ENCODE peak calls at places on chromosomes 7 and 10, in four cellular contexts. E is HepG2, H is GM12878, K is K562. G is an unnamed sample.

GRCh38 chr7:2729043-2729892 is 41.3 kb downstream of the AMZ1 start:
- DNase-seq in E (no peak), H (no peak), K (no peak), G (no peak)

GRCh38 chr7:151840088-151840910 is 36.6 kb downstream of the PRKAG2 start:
- DNase-seq in E (no peak), H (no peak), K (no peak), G (no peak)

GRCh38 chr7:55018361-55019328 is at the start of gene EGFR:
- DNase-seq in E (no peak), H (no peak), K (no peak), G (peak; percentile 78)

GRCh38 chr7:103011650-103012049 is 62.9 kb downstream of the FBXL13 start:
- DNase-seq in E (no peak), H (no peak), K (no peak), G (no peak)

GRCh38 chr10:109915566-109915965 is 7.7 kb downstream of the XPNPEP1 start:
- DNase-seq in E (no peak), H (no peak), K (no peak), G (no peak)

GRCh38 chr10:112701528-112702295 is 248.3 kb upstream of the TCF7L2 start:
- DNase-seq in E (peak; percentile 16), H (no peak), K (no peak), G (no peak)

GRCh38 chr7:1741751-1742554 is 71.9 kb downstream of the ELFN1 start:
- DNase-seq in E (no peak), H (no peak), K (peak; percentile 77), G (no peak)

GRCh38 chr10:91598211-91598981 is 34.5 kb downstream of the PPP1R3C start:
- DNase-seq in E (no peak), H (no peak), K (no peak), G (peak; percentile 84)

GRCh38 chr10:91691255-91691654 is 58.4 kb upstream of the PPP1R3C start:
- DNase-seq in E (no peak), H (no peak), K (no peak), G (no peak)

DNA sequence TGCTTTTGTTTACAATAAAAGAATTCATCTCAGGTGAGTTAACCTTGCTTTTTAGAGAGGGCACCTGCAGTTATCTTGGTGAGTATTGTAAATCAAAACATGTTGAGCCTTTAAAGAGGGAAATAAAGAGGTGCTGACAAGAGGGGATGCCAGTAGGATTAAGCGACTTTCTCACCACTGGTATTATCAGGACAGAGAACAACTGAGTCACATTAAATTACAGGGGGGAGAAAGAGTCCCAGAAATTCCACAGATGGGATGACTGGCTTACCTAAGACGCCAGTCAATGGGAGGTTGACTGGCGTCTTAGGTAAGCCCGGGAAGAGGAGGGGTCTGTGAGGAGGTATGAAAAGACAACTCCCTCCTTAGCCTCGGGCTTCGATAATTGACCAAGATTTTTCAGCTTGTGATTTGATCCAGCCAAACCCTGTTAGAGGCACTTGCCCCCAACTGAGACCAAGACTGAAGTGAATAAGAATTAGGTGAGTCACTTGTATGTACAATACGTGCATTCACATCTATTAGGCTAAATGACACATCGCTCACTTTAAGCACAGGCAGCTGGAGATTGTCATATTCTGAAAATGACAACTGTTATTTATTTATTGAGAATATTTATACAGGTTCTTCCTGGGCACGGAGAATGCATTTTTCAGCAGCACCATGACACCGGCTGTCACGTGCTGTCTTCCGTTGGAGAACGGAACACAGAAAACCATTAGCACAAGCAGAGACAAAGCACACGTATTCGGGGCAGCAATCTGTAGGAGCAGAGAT is 117.6 kb downstream of the SEM1 start:
- DNase-seq in E (no peak), H (no peak), K (no peak), G (no peak)
- TF ChIP-seq EP300 in E (no peak), H (no peak), K (no peak), G (no peak)

DNA sequence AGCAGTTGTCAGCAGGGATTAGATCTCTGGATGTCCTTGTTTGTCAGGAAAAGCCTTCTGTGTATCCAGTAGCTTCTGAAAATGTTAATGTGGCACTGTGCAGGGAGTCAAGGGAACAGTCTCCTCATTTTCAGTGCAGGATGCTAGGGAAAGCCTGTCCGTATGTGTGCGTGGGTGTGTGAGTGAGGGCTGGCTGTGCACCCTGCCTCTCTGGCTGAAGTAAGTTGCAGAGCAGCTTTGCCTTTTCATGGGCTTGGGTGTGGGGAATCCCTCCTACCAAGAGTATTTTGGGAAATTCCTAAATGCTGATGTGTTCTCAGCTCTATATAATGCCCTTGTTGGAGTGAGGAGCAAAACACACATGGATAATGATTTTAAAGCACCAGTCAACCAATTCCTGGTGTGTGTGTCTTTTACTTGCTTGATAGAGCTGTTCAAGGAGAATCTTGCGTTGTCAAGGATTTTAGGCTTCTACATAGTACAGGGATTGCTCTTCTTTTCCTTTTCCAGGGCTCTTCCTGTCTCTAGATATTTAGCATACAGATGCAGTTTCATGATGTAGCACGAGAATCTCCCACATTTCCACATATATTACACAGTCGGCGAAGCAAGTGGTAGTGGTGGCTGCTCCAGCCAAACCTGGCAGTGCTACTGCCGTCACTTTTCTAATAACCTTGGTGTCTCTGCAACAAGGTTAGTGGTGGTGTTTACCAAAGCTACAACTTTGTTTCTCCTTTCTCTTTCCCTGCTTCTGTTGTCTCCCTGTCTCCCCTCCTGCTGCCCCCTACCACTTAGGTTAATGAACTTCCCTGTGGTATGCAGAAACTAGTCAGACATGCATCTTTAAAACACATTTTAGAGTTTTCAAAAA is 92.8 kb downstream of the MCU start:
- DNase-seq in E (no peak), H (no peak), K (peak; percentile 23), G (peak; percentile 26)
- TF ChIP-seq CEBPB in E (no peak), H (no peak), K (no peak), G (no peak)

DNA sequence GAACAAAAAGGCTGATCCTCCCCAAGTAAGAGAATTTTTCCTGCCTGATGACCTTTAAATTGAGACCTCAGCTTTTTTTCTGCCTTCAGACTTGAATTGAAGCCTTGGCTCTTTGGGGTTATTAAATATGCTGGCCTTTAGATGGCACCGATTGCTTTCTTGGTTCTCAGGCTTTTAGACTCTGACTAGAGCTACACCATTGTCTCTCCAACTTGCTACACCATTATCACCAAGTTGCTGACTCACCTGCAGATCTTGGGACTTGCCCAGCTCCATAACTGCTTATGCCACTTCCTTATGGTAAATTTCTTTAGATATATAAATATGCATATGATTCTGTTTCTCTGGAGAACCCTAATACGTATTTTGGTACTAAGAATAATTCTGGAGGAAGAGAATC is 3.1 kb upstream of the ABCA13 start:
- DNase-seq in E (no peak), H (no peak), K (no peak), G (no peak)
- TF ChIP-seq JUNB in E (no peak), H (no peak), K (no peak), G (no peak)

GRCh38 chr7:142891490-142892082 is 6.0 kb upstream of the TRPV6 start:
- DNase-seq in E (no peak), H (no peak), K (no peak), G (no peak)
- TF ChIP-seq EP300 in E (no peak), H (no peak), K (no peak), G (no peak)

GRCh38 chr7:43283706-43284105 is 171.3 kb downstream of the HECW1 start:
- DNase-seq in E (no peak), H (no peak), K (no peak), G (no peak)

GRCh38 chr7:43274752-43275151 is 162.3 kb downstream of the HECW1 start:
- DNase-seq in E (no peak), H (no peak), K (no peak), G (no peak)

GRCh38 chr7:43273939-43274719 is 161.7 kb downstream of the HECW1 start:
- DNase-seq in E (no peak), H (no peak), K (no peak), G (no peak)

GRCh38 chr7:43281268-43281667 is 168.8 kb downstream of the HECW1 start:
- DNase-seq in E (no peak), H (no peak), K (no peak), G (no peak)

DNA sequence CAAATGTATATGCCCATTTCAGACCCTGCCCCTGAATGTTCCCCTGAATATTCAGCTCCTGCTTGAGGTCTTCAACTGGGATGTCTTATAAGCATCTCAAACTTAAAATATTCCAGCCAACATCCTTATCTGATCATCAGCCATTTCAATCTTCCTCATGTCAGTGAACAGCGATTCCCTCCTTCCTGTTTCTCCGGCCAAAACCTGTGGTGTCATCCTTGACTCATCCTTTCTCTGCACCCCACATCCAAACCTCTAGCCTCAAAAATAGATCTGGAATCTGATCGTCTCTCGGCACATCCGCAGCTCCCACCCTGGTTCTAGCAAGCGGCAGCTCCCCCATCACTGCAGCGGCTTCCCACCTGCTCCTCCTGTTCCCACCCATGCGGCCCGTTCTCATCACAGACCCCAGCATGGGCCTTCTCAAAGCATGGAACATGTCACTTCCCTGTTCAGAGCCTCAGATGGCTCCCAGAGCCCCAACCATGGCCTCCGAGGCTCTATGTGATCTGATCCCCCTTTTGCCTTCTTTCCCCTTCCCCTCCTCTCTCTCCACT is 165.7 kb downstream of the HECW1 start:
- DNase-seq in E (no peak), H (no peak), K (no peak), G (no peak)
- TF ChIP-seq CEBPB in E (no peak), H (no peak), K (no peak), G (no peak)

GRCh38 chr10:103638948-103639347 is 145.4 kb downstream of the NEURL1 start:
- DNase-seq in E (no peak), H (no peak), K (no peak), G (no peak)

GRCh38 chr10:103637855-103638561 is 144.5 kb downstream of the NEURL1 start:
- DNase-seq in E (no peak), H (no peak), K (no peak), G (no peak)

GRCh38 chr10:103636996-103637395 is 143.5 kb downstream of the NEURL1 start:
- DNase-seq in E (no peak), H (no peak), K (no peak), G (no peak)

GRCh38 chr10:103635580-103635979 is 142.1 kb downstream of the NEURL1 start:
- DNase-seq in E (no peak), H (no peak), K (no peak), G (no peak)

GRCh38 chr10:103636492-103636891 is 143.0 kb downstream of the NEURL1 start:
- DNase-seq in E (no peak), H (no peak), K (no peak), G (no peak)
- TF ChIP-seq JUNB in E (no peak), H (no peak), K (no peak), G (no peak)

DNA sequence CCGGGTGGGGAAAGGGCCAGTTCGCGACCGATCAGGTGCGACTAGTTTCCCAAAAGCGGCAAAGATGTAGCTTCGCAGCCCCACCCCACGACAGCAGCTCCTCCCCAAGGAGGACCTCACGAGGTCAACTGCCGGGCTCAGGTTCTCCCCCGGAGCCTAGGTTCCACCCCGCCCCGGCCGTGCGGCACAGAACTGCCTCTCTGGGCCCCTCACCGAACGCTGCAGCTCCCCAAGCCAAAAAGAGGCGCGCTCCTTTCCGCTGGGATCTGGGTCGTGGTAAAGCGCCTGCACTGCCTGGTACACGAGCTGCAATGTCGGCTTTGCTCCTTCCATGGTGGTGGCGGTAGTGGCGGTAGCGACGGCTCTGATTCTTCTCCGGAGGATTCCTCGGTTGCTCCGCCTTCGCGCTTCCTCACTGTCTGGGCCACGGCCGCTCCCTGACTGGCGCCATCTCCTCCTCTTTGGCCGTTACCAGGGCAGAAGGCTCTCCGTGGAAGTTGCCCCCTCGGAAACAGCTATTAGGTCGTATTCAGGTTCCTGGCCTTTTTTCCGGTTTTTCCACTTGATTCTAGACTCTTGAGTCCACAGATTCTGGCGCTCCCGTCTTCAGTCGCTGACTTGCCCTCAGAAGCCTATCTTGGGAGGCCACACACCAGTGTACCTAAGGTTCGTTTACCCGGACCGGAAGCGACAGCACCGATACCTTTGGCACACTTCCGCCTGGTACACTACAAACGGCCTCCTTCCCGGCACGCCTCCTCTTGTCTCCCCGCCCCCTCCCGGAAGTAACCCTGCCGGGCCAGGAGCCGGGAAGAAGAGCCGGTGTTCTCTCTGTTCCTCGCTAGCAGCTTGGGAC is at the start of gene TNPO3:
- DNase-seq in E (peak; percentile 88), H (peak; percentile 78), K (peak; percentile 99), G (peak; percentile 96)
- TF ChIP-seq EP300 in E (no peak), H (no peak), K (peak; percentile 70), G (no peak)

GRCh38 chr10:102951316-102951715 is 33.2 kb downstream of the CNNM2 start:
- DNase-seq in E (no peak), H (no peak), K (no peak), G (no peak)
- TF ChIP-seq CEBPB in E (no peak), H (no peak), K (no peak), G (no peak)